ENCODE peak calls at places on chromosomes 7 and 10, in six cellular contexts. M, F, O, E, P and Q are unnamed samples. For H3K4me1, the result is how much of the 10 kb centered on the place peaks cover.

GRCh38 chr7:130216025-130216424 is 8.4 kb downstream of the SSMEM1 start:
- DNase-seq in M (no peak), F (no peak), O (no peak), E (no peak), P (no peak), Q (no peak)

GRCh38 chr10:6579904-6580278 is at the start of gene PRKCQ:
- DNase-seq in M (no peak), F (peak), O (peak), E (no peak), P (peak), Q (no peak)

GRCh38 chr10:50552771-50553535 is 70.8 kb downstream of the SGMS1 start:
- DNase-seq in M (peak), F (peak), O (peak), E (no peak), P (peak), Q (peak)

GRCh38 chr7:47400001-47400400 is 181.9 kb downstream of the TNS3 start:
- DNase-seq in M (no peak), F (no peak), O (no peak), E (no peak), P (no peak), Q (no peak)

GRCh38 chr7:40697653-40698052 is 562.8 kb downstream of the SUGCT start:
- DNase-seq in M (no peak), F (no peak), O (no peak), E (no peak), P (no peak), Q (no peak)

GRCh38 chr10:113093188-113094113 is 143.4 kb downstream of the TCF7L2 start:
- DNase-seq in M (peak), F (no peak), O (peak), E (no peak), P (peak), Q (no peak)

GRCh38 chr7:5303885-5304505 is 21.3 kb downstream of the SLC29A4 start:
- DNase-seq in M (no peak), F (no peak), O (no peak), E (no peak), P (no peak), Q (peak)

GRCh38 chr10:79248341-79248931 is 98.8 kb upstream of the PPIF start:
- DNase-seq in M (no peak), F (peak), O (peak), E (peak), P (no peak), Q (peak)

GRCh38 chr10:62063795-62064472 is 162.4 kb downstream of the ARID5B start:
- DNase-seq in M (no peak), F (peak), O (no peak), E (no peak), P (peak), Q (peak)

GRCh38 chr10:29470355-29470705 is 164.4 kb downstream of the SVIL start:
- DNase-seq in M (peak), F (no peak), O (no peak), E (peak), P (no peak), Q (no peak)

GRCh38 chr7:51009716-51010496 is 227.2 kb upstream of the GRB10 start:
- DNase-seq in M (no peak), F (peak), O (no peak), E (no peak), P (peak), Q (peak)

GRCh38 chr10:129532838-129533237 is 65.8 kb downstream of the MGMT start:
- DNase-seq in M (no peak), F (no peak), O (no peak), E (no peak), P (no peak), Q (peak)

GRCh38 chr10:99276848-99277486 is 41.3 kb upstream of the HPSE2 start:
- DNase-seq in M (no peak), F (peak), O (no peak), E (peak), P (peak), Q (no peak)

GRCh38 chr10:42640610-42641229 is 2.4 kb upstream of the ZNF33B start:
- DNase-seq in M (peak), F (no peak), O (peak), E (no peak), P (no peak), Q (no peak)

GRCh38 chr7:79741684-79742083 is 288.2 kb upstream of the MAGI2 start:
- DNase-seq in M (no peak), F (peak), O (no peak), E (no peak), P (no peak), Q (no peak)

GRCh38 chr10:71231196-71231595 is 18.8 kb downstream of the UNC5B start:
- DNase-seq in M (no peak), F (no peak), O (no peak), E (no peak), P (no peak), Q (no peak)
- H3K4me1 ChIP-seq in M (under half), F (half or more), O (under half), E (half or more), P (under half), Q (half or more)

DNA sequence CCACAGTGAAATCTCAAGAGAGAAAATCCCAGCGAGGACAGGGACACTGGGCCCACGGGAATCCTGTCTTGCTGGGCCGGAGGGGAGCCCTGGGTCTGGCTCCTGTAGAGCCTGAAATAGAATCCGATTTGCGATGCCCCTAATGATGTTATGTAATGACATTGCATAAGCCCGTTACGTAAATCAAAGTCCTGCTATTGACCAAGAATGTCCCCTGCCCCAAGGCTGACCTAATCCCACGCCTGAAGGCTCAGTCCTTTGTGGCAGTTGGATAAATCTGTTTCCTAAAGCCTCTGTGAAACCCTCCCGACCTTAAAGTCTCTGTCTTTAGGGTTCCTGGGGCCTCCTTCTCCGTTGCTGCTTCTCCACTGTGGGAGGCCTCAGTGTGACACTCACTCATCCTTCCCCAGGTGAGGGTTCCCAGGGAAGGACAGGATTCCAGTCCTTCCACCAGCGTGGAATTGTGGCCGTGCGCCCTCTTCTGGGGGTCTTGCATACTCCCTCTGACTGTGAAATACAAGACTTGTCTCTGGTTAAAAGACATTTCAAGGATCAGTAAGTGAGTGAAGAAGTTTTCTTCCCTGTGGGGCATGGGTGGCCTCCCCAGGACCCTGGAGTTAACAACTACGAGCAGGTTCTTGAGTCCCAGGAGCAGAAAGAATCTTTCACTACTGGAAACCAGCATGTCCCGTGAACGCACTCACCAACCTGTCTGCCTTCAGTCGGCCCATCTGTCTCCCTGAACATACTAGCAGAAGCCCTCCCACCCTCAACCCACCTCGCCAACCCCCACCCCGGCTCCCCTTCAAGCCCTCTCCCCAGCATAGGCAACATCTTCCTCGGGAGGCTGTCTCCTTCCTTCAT is 19.8 kb downstream of the ZNF467 start:
- DNase-seq in M (peak), F (peak), O (peak), E (peak), P (peak), Q (peak)
- TF ChIP-seq CTCF in M (peak), F (peak), O (peak), E (peak), P (peak), Q (peak)

GRCh38 chr7:8128457-8129322 is 133.3 kb downstream of the ICA1 start:
- DNase-seq in M (no peak), F (no peak), O (no peak), E (no peak), P (no peak), Q (no peak)

GRCh38 chr7:8126768-8127167 is 135.2 kb downstream of the ICA1 start:
- DNase-seq in M (no peak), F (no peak), O (no peak), E (no peak), P (no peak), Q (no peak)

GRCh38 chr7:8129323-8129659 is 132.7 kb downstream of the ICA1 start:
- DNase-seq in M (no peak), F (no peak), O (no peak), E (no peak), P (no peak), Q (no peak)

GRCh38 chr7:8121243-8121642 is 140.7 kb downstream of the ICA1 start:
- DNase-seq in M (no peak), F (no peak), O (no peak), E (no peak), P (no peak), Q (no peak)

DNA sequence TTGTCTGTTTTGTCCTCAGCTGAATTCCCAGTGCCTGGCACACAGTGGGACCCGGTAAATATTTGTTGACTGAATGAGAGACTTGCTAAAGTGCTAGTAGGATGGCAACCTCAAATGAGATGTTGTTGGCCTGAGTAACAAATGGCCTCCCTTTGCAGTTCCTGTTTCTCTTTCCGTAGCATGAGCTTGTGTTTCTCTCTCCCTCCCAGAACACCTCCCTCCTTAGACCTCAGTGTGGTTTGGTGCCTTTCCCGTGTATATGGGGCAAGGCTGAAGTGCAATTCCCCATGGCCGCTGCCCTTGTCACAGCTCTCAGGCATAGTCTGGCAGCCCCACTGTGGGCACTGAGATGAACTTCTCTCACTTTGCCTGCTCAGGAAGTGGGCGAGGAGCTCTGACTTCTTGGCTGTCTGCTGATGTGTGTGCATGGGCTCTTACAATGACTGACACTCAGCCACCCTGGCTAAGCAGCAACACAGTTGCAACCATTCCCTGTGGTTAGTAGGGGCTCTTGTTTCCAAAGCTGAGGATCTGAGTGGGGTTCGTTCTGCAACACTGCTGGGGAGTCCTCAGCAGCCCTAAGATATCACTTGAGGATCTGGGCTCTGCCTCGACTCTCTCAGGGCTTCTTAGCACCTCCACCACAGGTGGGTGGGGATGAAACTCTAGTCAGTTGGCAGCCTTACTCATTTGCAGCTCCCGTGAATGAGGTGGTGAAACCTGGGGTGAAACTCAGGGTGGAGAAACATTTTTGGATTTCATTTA is 136.1 kb downstream of the ICA1 start:
- DNase-seq in M (peak), F (no peak), O (peak), E (no peak), P (no peak), Q (no peak)
- H3K4me1 ChIP-seq in M (under half), F (under half), O (under half), E (under half), P (under half), Q (under half)

DNA sequence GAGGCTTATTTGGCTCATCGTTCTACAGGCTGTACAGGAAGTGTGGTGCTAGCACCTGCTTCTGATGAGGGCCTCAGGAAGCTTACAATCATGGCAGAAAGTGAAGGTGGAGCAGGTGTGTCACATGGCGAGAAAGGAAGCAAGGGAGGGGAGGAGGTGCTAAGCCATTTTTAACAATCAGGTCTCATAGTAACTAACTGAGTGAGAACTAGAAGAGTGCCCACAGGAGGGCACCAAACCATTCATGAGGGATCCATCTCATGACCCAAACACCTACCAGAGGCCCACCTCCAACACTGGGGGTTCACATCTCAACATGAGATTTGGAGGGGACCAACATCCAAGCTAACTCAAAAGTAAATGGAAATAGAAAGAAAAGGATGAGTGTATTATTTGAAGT is 78.1 kb downstream of the CXCL12 start:
- DNase-seq in M (peak), F (no peak), O (no peak), E (no peak), P (no peak), Q (no peak)
- TF ChIP-seq CTCF in M (peak), F (peak), O (no peak), E (peak), P (peak), Q (peak)

DNA sequence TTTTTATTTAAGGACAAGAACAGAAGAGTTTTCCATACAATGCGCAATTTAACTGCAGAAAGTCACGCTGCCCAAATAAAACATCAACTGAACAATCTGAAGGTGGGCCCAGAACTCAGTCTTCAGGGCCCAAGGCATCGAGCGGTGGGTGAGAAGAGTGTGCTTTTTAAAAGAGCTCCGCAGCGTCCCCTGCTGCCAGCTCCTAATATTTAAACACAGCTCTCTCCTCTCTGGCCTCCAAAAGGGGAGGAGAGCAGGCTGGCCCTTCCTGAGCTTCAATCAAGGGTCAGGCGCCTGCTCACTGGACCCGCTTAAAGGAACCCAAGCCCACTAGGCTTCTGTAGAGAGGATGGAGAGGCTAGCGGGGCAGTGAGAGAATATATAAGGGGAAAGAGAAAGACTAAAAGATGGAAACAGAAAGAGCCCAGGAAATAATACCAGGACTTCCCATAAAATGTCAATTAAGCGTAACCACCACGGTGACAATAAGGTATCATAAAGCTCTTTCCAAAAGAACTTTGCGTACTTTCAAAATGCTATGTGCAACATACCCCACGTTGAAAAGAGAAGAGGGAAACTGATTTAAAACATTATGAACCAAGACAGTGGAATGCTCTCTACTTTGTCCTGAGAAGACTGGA is 2.8 kb downstream of the FAM53B start:
- DNase-seq in M (peak), F (peak), O (peak), E (peak), P (peak), Q (peak)
- H3K4me1 ChIP-seq in M (under half), F (under half), O (half or more), E (half or more), P (under half), Q (under half)